ENCODE peak calls at places on chromosomes 7 and 10, in eight cellular contexts. One of them, this sample, is unnamed.

GRCh38 chr10:129467346-129468119 is 492 bp downstream of the MGMT start:
- DNase-seq in mammary epithelial cell: peak; percentile 8
- DNase-seq in brain microvascular endothelial cell: no peak
- DNase-seq in prostate gland: no peak
- DNase-seq in MM.1S: no peak
- DNase-seq in GM23338: peak; percentile 6
- DNase-seq in testis: peak; percentile 27
- DNase-seq in fibroblast of lung: peak; percentile 27
- DNase-seq in this sample: no peak

GRCh38 chr7:30789334-30789711 is 18.1 kb downstream of the MINDY4 start:
- DNase-seq in testis: no peak
- DNase-seq in prostate gland: no peak
- DNase-seq in mammary epithelial cell: peak; percentile 85
- DNase-seq in fibroblast of lung: peak; percentile 82
- DNase-seq in GM23338: no peak
- DNase-seq in brain microvascular endothelial cell: peak; percentile 44
- DNase-seq in MM.1S: no peak
- DNase-seq in this sample: no peak

GRCh38 chr7:102891693-102892261 is 21.0 kb upstream of the LRRC17 start:
- DNase-seq in prostate gland: peak; percentile 58
- DNase-seq in testis: no peak
- DNase-seq in fibroblast of lung: peak; percentile 93
- DNase-seq in GM23338: no peak
- DNase-seq in MM.1S: no peak
- DNase-seq in mammary epithelial cell: peak; percentile 69
- DNase-seq in brain microvascular endothelial cell: peak; percentile 90
- DNase-seq in this sample: no peak

GRCh38 chr10:123562811-123563580 is 103.2 kb upstream of the GPR26 start:
- DNase-seq in fibroblast of lung: no peak
- DNase-seq in brain microvascular endothelial cell: no peak
- DNase-seq in GM23338: no peak
- DNase-seq in prostate gland: no peak
- DNase-seq in testis: no peak
- DNase-seq in MM.1S: no peak
- DNase-seq in mammary epithelial cell: no peak
- DNase-seq in this sample: no peak

GRCh38 chr7:92665926-92666325 is 75.7 kb upstream of the FAM133B start:
- DNase-seq in brain microvascular endothelial cell: no peak
- DNase-seq in testis: no peak
- DNase-seq in mammary epithelial cell: no peak
- DNase-seq in GM23338: no peak
- DNase-seq in fibroblast of lung: no peak
- DNase-seq in MM.1S: no peak
- DNase-seq in prostate gland: no peak
- DNase-seq in this sample: no peak

GRCh38 chr7:16586081-16586874 is 59.3 kb downstream of the ANKMY2 start:
- DNase-seq in mammary epithelial cell: no peak
- DNase-seq in prostate gland: no peak
- DNase-seq in GM23338: no peak
- DNase-seq in brain microvascular endothelial cell: no peak
- DNase-seq in fibroblast of lung: no peak
- DNase-seq in testis: no peak
- DNase-seq in MM.1S: no peak
- DNase-seq in this sample: no peak

GRCh38 chr7:12888727-12889126 is 201.3 kb downstream of the ARL4A start:
- DNase-seq in brain microvascular endothelial cell: peak; percentile 10
- DNase-seq in testis: no peak
- DNase-seq in GM23338: no peak
- DNase-seq in mammary epithelial cell: peak; percentile 23
- DNase-seq in MM.1S: no peak
- DNase-seq in fibroblast of lung: peak; percentile 68
- DNase-seq in prostate gland: no peak
- DNase-seq in this sample: no peak

GRCh38 chr7:132002343-132002968 is 446.0 kb upstream of the PODXL start:
- DNase-seq in testis: no peak
- DNase-seq in MM.1S: no peak
- DNase-seq in GM23338: no peak
- DNase-seq in fibroblast of lung: no peak
- DNase-seq in mammary epithelial cell: peak; percentile 28
- DNase-seq in prostate gland: no peak
- DNase-seq in brain microvascular endothelial cell: no peak
- DNase-seq in this sample: no peak

GRCh38 chr7:91288208-91288824 is 24.1 kb downstream of the FZD1 start:
- DNase-seq in prostate gland: no peak
- DNase-seq in mammary epithelial cell: peak; percentile 12
- DNase-seq in fibroblast of lung: no peak
- DNase-seq in brain microvascular endothelial cell: peak; percentile 31
- DNase-seq in GM23338: peak; percentile 89
- DNase-seq in testis: peak; percentile 73
- DNase-seq in MM.1S: peak; percentile 13
- DNase-seq in this sample: no peak

GRCh38 chr10:104139221-104139620 is 17.2 kb downstream of the SFR1 start:
- DNase-seq in fibroblast of lung: peak; percentile 28
- DNase-seq in mammary epithelial cell: no peak
- DNase-seq in brain microvascular endothelial cell: no peak
- DNase-seq in MM.1S: no peak
- DNase-seq in prostate gland: no peak
- DNase-seq in testis: no peak
- DNase-seq in GM23338: peak; percentile 48
- DNase-seq in this sample: no peak

GRCh38 chr7:130379551-130380120 is 658 bp upstream of the CPA1 start:
- DNase-seq in prostate gland: no peak
- DNase-seq in fibroblast of lung: no peak
- DNase-seq in GM23338: no peak
- DNase-seq in testis: no peak
- DNase-seq in mammary epithelial cell: no peak
- DNase-seq in brain microvascular endothelial cell: no peak
- DNase-seq in MM.1S: no peak
- DNase-seq in this sample: no peak

GRCh38 chr10:22363305-22363704 is 18.0 kb downstream of the SPAG6 start:
- DNase-seq in GM23338: no peak
- DNase-seq in testis: no peak
- DNase-seq in brain microvascular endothelial cell: no peak
- DNase-seq in MM.1S: no peak
- DNase-seq in fibroblast of lung: no peak
- DNase-seq in prostate gland: no peak
- DNase-seq in mammary epithelial cell: no peak
- DNase-seq in this sample: no peak

GRCh38 chr7:20219446-20220292 is 2.5 kb upstream of the MACC1 start:
- DNase-seq in prostate gland: no peak
- DNase-seq in brain microvascular endothelial cell: peak; percentile 98
- DNase-seq in mammary epithelial cell: peak; percentile 91
- DNase-seq in testis: peak; percentile 34
- DNase-seq in MM.1S: peak; percentile 99
- DNase-seq in GM23338: peak; percentile 26
- DNase-seq in fibroblast of lung: peak; percentile 98
- DNase-seq in this sample: peak; percentile 99

GRCh38 chr7:20395094-20395493 is 64.4 kb downstream of the ITGB8 start:
- DNase-seq in brain microvascular endothelial cell: no peak
- DNase-seq in testis: no peak
- DNase-seq in prostate gland: no peak
- DNase-seq in GM23338: no peak
- DNase-seq in mammary epithelial cell: peak; percentile 70
- DNase-seq in fibroblast of lung: peak; percentile 63
- DNase-seq in MM.1S: no peak
- DNase-seq in this sample: no peak

GRCh38 chr10:44858988-44859387 is 52.1 kb upstream of the TMEM72 start:
- DNase-seq in fibroblast of lung: no peak
- DNase-seq in mammary epithelial cell: no peak
- DNase-seq in GM23338: no peak
- DNase-seq in testis: no peak
- DNase-seq in brain microvascular endothelial cell: no peak
- DNase-seq in prostate gland: no peak
- DNase-seq in MM.1S: no peak
- DNase-seq in this sample: no peak

GRCh38 chr7:128963327-128963757 is 25.6 kb downstream of the IRF5 start:
- DNase-seq in fibroblast of lung: no peak
- DNase-seq in testis: no peak
- DNase-seq in prostate gland: no peak
- DNase-seq in mammary epithelial cell: peak; percentile 64
- DNase-seq in brain microvascular endothelial cell: peak; percentile 31
- DNase-seq in GM23338: no peak
- DNase-seq in MM.1S: peak; percentile 65
- DNase-seq in this sample: peak; percentile 79

GRCh38 chr10:103890194-103890658 is 27.8 kb downstream of the STN1 start:
- DNase-seq in GM23338: no peak
- DNase-seq in MM.1S: no peak
- DNase-seq in prostate gland: peak; percentile 14
- DNase-seq in mammary epithelial cell: peak; percentile 82
- DNase-seq in brain microvascular endothelial cell: no peak
- DNase-seq in fibroblast of lung: no peak
- DNase-seq in testis: no peak
- DNase-seq in this sample: no peak

GRCh38 chr10:33661580-33662269 is 327.3 kb upstream of the NRP1 start:
- DNase-seq in fibroblast of lung: no peak
- DNase-seq in brain microvascular endothelial cell: peak; percentile 16
- DNase-seq in prostate gland: peak; percentile 58
- DNase-seq in testis: peak; percentile 49
- DNase-seq in MM.1S: no peak
- DNase-seq in mammary epithelial cell: peak; percentile 66
- DNase-seq in GM23338: no peak
- DNase-seq in this sample: no peak

GRCh38 chr10:7260912-7261700 is 149.7 kb downstream of the SFMBT2 start:
- DNase-seq in brain microvascular endothelial cell: no peak
- DNase-seq in mammary epithelial cell: no peak
- DNase-seq in fibroblast of lung: peak; percentile 79
- DNase-seq in GM23338: no peak
- DNase-seq in testis: no peak
- DNase-seq in prostate gland: no peak
- DNase-seq in MM.1S: no peak
- DNase-seq in this sample: no peak

GRCh38 chr10:75771606-75772005 is 340.2 kb downstream of the LRMDA start:
- DNase-seq in prostate gland: no peak
- DNase-seq in brain microvascular endothelial cell: no peak
- DNase-seq in MM.1S: no peak
- DNase-seq in fibroblast of lung: no peak
- DNase-seq in GM23338: no peak
- DNase-seq in testis: no peak
- DNase-seq in mammary epithelial cell: peak; percentile 12
- DNase-seq in this sample: no peak
- H3K4me3 ChIP-seq in prostate gland: peak overlapping the region; percentile 16
- H3K4me3 ChIP-seq in brain microvascular endothelial cell: no peak overlapping the region
- H3K4me3 ChIP-seq in MM.1S: no peak overlapping the region
- H3K4me3 ChIP-seq in fibroblast of lung: no peak overlapping the region
- H3K4me3 ChIP-seq in GM23338: no peak overlapping the region
- H3K4me3 ChIP-seq in testis: no peak overlapping the region
- H3K4me3 ChIP-seq in mammary epithelial cell: no peak overlapping the region
- H3K4me3 ChIP-seq in this sample: no peak overlapping the region

GRCh38 chr10:110861476-110861875 is 10.3 kb upstream of the PDCD4 start:
- DNase-seq in testis: no peak
- DNase-seq in mammary epithelial cell: no peak
- DNase-seq in GM23338: no peak
- DNase-seq in fibroblast of lung: no peak
- DNase-seq in MM.1S: no peak
- DNase-seq in prostate gland: no peak
- DNase-seq in brain microvascular endothelial cell: no peak
- DNase-seq in this sample: no peak
- H3K4me3 ChIP-seq in testis: no peak overlapping the region
- H3K4me3 ChIP-seq in mammary epithelial cell: no peak overlapping the region
- H3K4me3 ChIP-seq in GM23338: no peak overlapping the region
- H3K4me3 ChIP-seq in fibroblast of lung: no peak overlapping the region
- H3K4me3 ChIP-seq in MM.1S: peak overlapping the region; percentile 13
- H3K4me3 ChIP-seq in prostate gland: no peak overlapping the region
- H3K4me3 ChIP-seq in brain microvascular endothelial cell: no peak overlapping the region
- H3K4me3 ChIP-seq in this sample: no peak overlapping the region

GRCh38 chr10:100653957-100654834 is 91.2 kb upstream of the PAX2 start:
- DNase-seq in fibroblast of lung: peak; percentile 33
- DNase-seq in brain microvascular endothelial cell: no peak
- DNase-seq in prostate gland: no peak
- DNase-seq in MM.1S: no peak
- DNase-seq in mammary epithelial cell: no peak
- DNase-seq in GM23338: peak; percentile 78
- DNase-seq in testis: no peak
- DNase-seq in this sample: no peak

GRCh38 chr10:100652406-100653130 is 92.8 kb upstream of the PAX2 start:
- DNase-seq in fibroblast of lung: no peak
- DNase-seq in GM23338: no peak
- DNase-seq in prostate gland: no peak
- DNase-seq in MM.1S: no peak
- DNase-seq in brain microvascular endothelial cell: no peak
- DNase-seq in mammary epithelial cell: no peak
- DNase-seq in testis: no peak
- DNase-seq in this sample: no peak

GRCh38 chr10:100651916-100652315 is 93.5 kb upstream of the PAX2 start:
- DNase-seq in fibroblast of lung: no peak
- DNase-seq in mammary epithelial cell: no peak
- DNase-seq in prostate gland: no peak
- DNase-seq in testis: no peak
- DNase-seq in GM23338: no peak
- DNase-seq in MM.1S: no peak
- DNase-seq in brain microvascular endothelial cell: no peak
- DNase-seq in this sample: no peak

GRCh38 chr10:100654835-100655759 is 90.3 kb upstream of the PAX2 start:
- DNase-seq in MM.1S: no peak
- DNase-seq in prostate gland: no peak
- DNase-seq in testis: no peak
- DNase-seq in brain microvascular endothelial cell: no peak
- DNase-seq in mammary epithelial cell: no peak
- DNase-seq in fibroblast of lung: no peak
- DNase-seq in GM23338: peak; percentile 66
- DNase-seq in this sample: no peak

DNA sequence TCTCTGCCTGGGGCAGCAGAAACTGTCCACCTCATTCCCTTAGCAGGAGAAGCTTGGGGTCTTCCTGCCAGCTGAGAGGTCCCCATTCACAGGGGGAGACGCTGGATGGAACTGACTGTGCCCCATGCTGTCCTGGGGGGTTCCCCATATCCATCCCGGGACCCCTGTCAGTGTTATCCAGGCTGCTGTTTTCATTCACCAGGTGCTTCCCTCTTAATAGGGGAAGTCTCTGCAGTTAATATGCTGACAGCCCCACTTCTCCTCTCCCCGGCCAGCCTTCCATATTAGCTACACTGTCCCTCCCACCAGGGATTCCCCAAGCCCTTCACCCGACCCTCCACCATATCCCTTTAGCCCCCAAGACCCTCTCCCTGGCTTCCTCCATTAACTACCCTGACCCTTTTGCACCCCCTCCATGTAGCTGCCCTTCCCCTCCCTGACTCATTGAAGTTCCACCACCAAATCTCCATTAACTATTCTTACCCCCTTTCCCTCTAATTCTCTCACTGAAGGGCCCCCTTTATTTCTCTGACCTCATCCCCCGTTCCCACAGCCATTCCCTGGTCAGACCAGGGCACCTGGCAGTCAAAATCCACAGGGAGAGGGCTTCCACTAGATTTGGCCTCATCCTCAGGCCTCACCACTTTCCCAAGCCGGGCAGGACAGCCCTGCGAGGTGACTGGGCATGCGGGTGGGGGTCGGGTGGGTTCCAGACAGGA is 92.0 kb upstream of the PAX2 start:
- DNase-seq in fibroblast of lung: no peak
- DNase-seq in GM23338: no peak
- DNase-seq in testis: no peak
- DNase-seq in mammary epithelial cell: no peak
- DNase-seq in brain microvascular endothelial cell: no peak
- DNase-seq in MM.1S: no peak
- DNase-seq in prostate gland: no peak
- DNase-seq in this sample: no peak
- H3K4me3 ChIP-seq in fibroblast of lung: no peak overlapping the region
- H3K4me3 ChIP-seq in GM23338: peak overlapping the region; percentile 56
- H3K4me3 ChIP-seq in testis: no peak overlapping the region
- H3K4me3 ChIP-seq in mammary epithelial cell: no peak overlapping the region
- H3K4me3 ChIP-seq in brain microvascular endothelial cell: no peak overlapping the region
- H3K4me3 ChIP-seq in MM.1S: no peak overlapping the region
- H3K4me3 ChIP-seq in prostate gland: no peak overlapping the region
- H3K4me3 ChIP-seq in this sample: no peak overlapping the region

GRCh38 chr10:29895436-29895835 is 163.9 kb downstream of the JCAD start:
- DNase-seq in mammary epithelial cell: peak; percentile 57
- DNase-seq in brain microvascular endothelial cell: peak; percentile 94
- DNase-seq in fibroblast of lung: peak; percentile 93
- DNase-seq in MM.1S: no peak
- DNase-seq in prostate gland: no peak
- DNase-seq in testis: peak; percentile 62
- DNase-seq in GM23338: peak; percentile 37
- DNase-seq in this sample: no peak
- H3K4me3 ChIP-seq in mammary epithelial cell: no peak overlapping the region
- H3K4me3 ChIP-seq in brain microvascular endothelial cell: no peak overlapping the region
- H3K4me3 ChIP-seq in fibroblast of lung: peak overlapping the region; percentile 12
- H3K4me3 ChIP-seq in MM.1S: no peak overlapping the region
- H3K4me3 ChIP-seq in prostate gland: no peak overlapping the region
- H3K4me3 ChIP-seq in testis: no peak overlapping the region
- H3K4me3 ChIP-seq in GM23338: no peak overlapping the region
- H3K4me3 ChIP-seq in this sample: no peak overlapping the region

This sample was measured in GM12878.